ENCODE peak calls at places on chromosomes 7 and 10, in nine cellular contexts. U is iPS DF 6.9, G is right atrium auricular region, L is adrenal gland, P is cardiac muscle cell, J is hepatocyte, H is lower lobe of right lung, S is right cardiac atrium, X is A549. D is an unnamed sample.

GRCh38 chr7:96380111-96380512 is 58.2 kb upstream of the SLC25A13 start:
- DNase-seq in J (no peak), S (no peak), X (no peak), H (no peak), U (no peak), G (no peak), P (no peak), L (no peak), D (no peak)

GRCh38 chr10:86287422-86287793 is 79.2 kb downstream of the GRID1 start:
- DNase-seq in U (no peak), J (no peak), G (peak), P (no peak), S (no peak), X (no peak), L (no peak), H (no peak), D (no peak)

GRCh38 chr7:44276571-44277101 is 48.8 kb downstream of the CAMK2B start:
- DNase-seq in X (no peak), G (no peak), H (peak), L (no peak), J (no peak), U (no peak), S (peak), P (no peak), D (no peak)

GRCh38 chr10:132392184-132392800 is 4.7 kb upstream of the PWWP2B start:
- DNase-seq in U (no peak), L (no peak), S (no peak), X (no peak), G (no peak), H (no peak), P (no peak), J (no peak), D (no peak)

GRCh38 chr7:134375206-134375605 is 58.5 kb upstream of the SLC35B4 start:
- DNase-seq in J (no peak), U (no peak), G (no peak), S (no peak), L (no peak), H (no peak), P (no peak), X (no peak), D (no peak)

GRCh38 chr7:50531401-50531906 is 33.8 kb downstream of the DDC start:
- DNase-seq in L (no peak), H (no peak), X (no peak), S (no peak), P (no peak), J (peak), U (no peak), G (no peak), D (no peak)

GRCh38 chr10:28788252-28788651 is 110.9 kb downstream of the BAMBI start:
- DNase-seq in P (no peak), G (no peak), U (no peak), L (no peak), S (no peak), H (no peak), X (no peak), J (no peak), D (no peak)

GRCh38 chr10:63320683-63321082 is 145.1 kb downstream of the JMJD1C start:
- DNase-seq in S (no peak), H (no peak), L (no peak), P (no peak), X (no peak), G (no peak), J (no peak), U (no peak), D (no peak)

GRCh38 chr7:49158321-49158720 is 234.0 kb downstream of the CDC14C start:
- DNase-seq in H (no peak), L (no peak), U (no peak), S (no peak), P (no peak), J (no peak), G (no peak), X (no peak), D (no peak)

GRCh38 chr7:54839538-54840213 is 80.7 kb upstream of the SEC61G start:
- DNase-seq in J (peak), H (peak), U (peak), X (peak), L (peak), G (peak), S (peak), P (peak), D (no peak)

GRCh38 chr7:128829391-128830166 is 627 bp upstream of the FLNC start:
- DNase-seq in L (no peak), U (no peak), S (no peak), G (no peak), J (peak), P (peak), X (no peak), H (no peak), D (no peak)

GRCh38 chr10:43878386-43878785 is 229.7 kb upstream of the ZNF32 start:
- DNase-seq in X (no peak), U (no peak), H (peak), S (peak), P (no peak), J (no peak), L (no peak), G (peak), D (no peak)

GRCh38 chr7:88072036-88072714 is 138.1 kb downstream of the ADAM22 start:
- DNase-seq in P (no peak), L (no peak), J (no peak), G (no peak), X (no peak), U (no peak), S (no peak), H (no peak), D (no peak)

GRCh38 chr7:157575181-157575580 is 238.4 kb downstream of the DNAJB6 start:
- DNase-seq in P (no peak), L (no peak), S (no peak), G (no peak), H (no peak), X (no peak), U (no peak), J (no peak), D (no peak)

GRCh38 chr10:93468532-93469213 is 13.5 kb downstream of the MYOF start:
- DNase-seq in H (no peak), G (no peak), L (peak), J (peak), P (peak), U (no peak), X (peak), S (no peak), D (peak)

GRCh38 chr7:486216-486743 is 33.4 kb downstream of the PDGFA start:
- DNase-seq in J (no peak), H (peak), G (no peak), S (no peak), U (no peak), P (no peak), L (no peak), X (no peak), D (no peak)

GRCh38 chr7:148142660-148143248 is 447.8 kb upstream of the C7orf33 start:
- DNase-seq in U (peak), L (peak), P (peak), J (peak), H (no peak), G (no peak), S (no peak), X (no peak), D (no peak)

GRCh38 chr7:76076995-76077394 is 29.1 kb downstream of the MDH2 start:
- DNase-seq in G (no peak), L (no peak), P (no peak), H (no peak), S (no peak), U (no peak), J (no peak), X (no peak), D (no peak)

GRCh38 chr10:114244126-114244525 is 5.1 kb downstream of the VWA2 start:
- DNase-seq in H (no peak), U (no peak), P (no peak), S (no peak), G (no peak), X (no peak), L (no peak), J (no peak), D (no peak)

GRCh38 chr10:114245128-114245791 is 6.2 kb downstream of the VWA2 start:
- DNase-seq in S (no peak), X (no peak), P (no peak), L (no peak), U (no peak), H (no peak), G (no peak), J (peak), D (no peak)

GRCh38 chr10:114243661-114244060 is 4.6 kb downstream of the VWA2 start:
- DNase-seq in S (no peak), G (no peak), J (no peak), X (no peak), U (no peak), H (no peak), P (no peak), L (no peak), D (no peak)

GRCh38 chr10:114250246-114250645 is 11.2 kb downstream of the VWA2 start:
- DNase-seq in G (no peak), U (no peak), L (no peak), P (no peak), X (no peak), H (no peak), J (no peak), S (no peak), D (no peak)

GRCh38 chr10:114246679-114247305 is 7.7 kb downstream of the VWA2 start:
- DNase-seq in S (no peak), G (no peak), H (no peak), U (no peak), X (no peak), J (peak), P (no peak), L (no peak), D (no peak)
- H3K27ac ChIP-seq in S (no peak), G (no peak), H (peak), U (no peak), X (no peak), J (peak), P (no peak), L (no peak), D (no peak)

DNA sequence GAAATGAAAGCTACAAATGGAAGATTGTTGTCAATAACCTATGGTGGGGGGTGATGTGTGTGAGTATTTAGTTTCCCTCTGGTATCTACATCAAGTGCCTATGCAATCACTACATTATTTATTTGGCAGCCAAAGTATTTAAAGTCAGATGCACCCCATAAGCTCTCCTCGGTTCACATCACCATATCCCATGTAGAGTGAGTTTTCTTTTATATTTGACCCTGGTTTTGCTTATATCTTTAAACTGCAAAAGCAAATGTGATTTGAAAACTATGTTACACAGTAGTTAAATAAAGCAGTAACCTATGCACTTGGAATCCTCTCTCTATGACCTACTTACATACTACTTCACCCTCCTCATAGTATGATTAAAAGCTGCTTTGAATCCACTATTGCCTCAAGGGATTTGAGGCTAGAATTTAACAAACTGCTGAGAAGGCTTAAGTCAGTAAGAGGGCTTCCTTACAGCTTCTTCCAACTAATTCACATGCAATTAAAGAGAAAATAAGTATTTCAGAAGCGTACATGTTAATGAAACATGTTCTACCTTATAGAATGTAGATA is 2.2 kb upstream of the CELF2 start:
- DNase-seq in L (no peak), H (no peak), P (no peak), G (no peak), J (no peak), U (no peak), X (no peak), S (no peak), D (no peak)
- H3K4me3 ChIP-seq in L (no peak), H (no peak), P (no peak), G (no peak), J (no peak), U (no peak), X (no peak), S (no peak), D (no peak)

DNA sequence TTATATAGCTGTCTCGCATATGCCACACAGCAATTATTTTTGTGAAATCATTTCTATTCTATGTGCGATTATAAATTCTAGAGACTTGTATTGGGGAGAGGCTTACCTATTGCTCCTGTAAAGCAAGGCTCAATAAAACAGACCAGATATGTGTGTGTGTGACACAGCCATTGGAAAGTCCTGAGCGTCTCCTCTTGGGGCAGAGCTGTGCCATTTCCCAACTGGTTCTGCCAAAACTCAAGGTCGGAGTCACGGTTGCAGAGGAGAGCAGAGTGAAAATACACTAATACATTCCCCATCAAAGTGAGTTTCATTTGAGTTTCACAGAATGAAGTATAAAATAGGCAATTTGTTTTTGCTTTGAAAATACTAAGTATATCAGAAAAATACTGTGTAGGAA is 567.4 kb upstream of the FZD8 start:
- DNase-seq in L (no peak), X (no peak), J (no peak), U (no peak), S (no peak), H (no peak), G (no peak), P (no peak), D (no peak)
- H3K27ac ChIP-seq in L (no peak), X (no peak), J (no peak), U (no peak), S (no peak), H (no peak), G (no peak), P (no peak), D (no peak)

DNA sequence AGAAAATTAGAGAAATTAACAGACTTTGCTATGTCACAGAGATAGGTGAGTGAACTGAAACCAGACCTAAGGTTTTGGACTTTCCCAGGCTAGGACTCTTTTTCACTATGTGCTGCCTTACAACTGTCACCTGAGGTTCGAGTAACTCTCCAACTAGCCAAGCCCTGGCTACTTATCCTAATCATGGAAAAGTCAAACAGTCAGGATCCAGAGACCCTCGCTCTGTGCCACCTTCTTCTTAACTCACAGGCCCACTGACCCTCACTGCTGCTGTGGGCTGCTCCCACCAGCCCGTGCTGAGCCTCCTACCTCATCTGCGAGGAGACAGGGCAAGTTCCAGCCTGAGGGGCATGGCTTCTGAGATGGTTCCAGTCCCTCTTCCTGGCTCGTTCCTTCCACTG is 211.4 kb upstream of the KLF14 start:
- DNase-seq in H (no peak), G (no peak), X (no peak), S (no peak), J (no peak), L (no peak), P (no peak), U (no peak), D (no peak)
- H3K4me3 ChIP-seq in H (no peak), G (no peak), X (no peak), S (no peak), J (no peak), L (no peak), P (no peak), U (no peak), D (no peak)

GRCh38 chr7:41573881-41574280 is 129.0 kb downstream of the INHBA start:
- DNase-seq in S (no peak), H (no peak), J (no peak), X (no peak), U (no peak), P (peak), G (no peak), L (no peak), D (no peak)

GRCh38 chr7:41574377-41574776 is 128.5 kb downstream of the INHBA start:
- DNase-seq in X (no peak), L (no peak), G (no peak), S (no peak), H (no peak), P (peak), J (no peak), U (no peak), D (peak)

GRCh38 chr7:41576176-41576575 is 126.7 kb downstream of the INHBA start:
- DNase-seq in X (no peak), U (no peak), S (no peak), H (no peak), P (no peak), L (no peak), J (no peak), G (no peak), D (no peak)

GRCh38 chr7:41570766-41571165 is 132.1 kb downstream of the INHBA start:
- DNase-seq in U (no peak), P (no peak), G (no peak), J (no peak), H (no peak), X (no peak), L (no peak), S (no peak), D (no peak)

DNA sequence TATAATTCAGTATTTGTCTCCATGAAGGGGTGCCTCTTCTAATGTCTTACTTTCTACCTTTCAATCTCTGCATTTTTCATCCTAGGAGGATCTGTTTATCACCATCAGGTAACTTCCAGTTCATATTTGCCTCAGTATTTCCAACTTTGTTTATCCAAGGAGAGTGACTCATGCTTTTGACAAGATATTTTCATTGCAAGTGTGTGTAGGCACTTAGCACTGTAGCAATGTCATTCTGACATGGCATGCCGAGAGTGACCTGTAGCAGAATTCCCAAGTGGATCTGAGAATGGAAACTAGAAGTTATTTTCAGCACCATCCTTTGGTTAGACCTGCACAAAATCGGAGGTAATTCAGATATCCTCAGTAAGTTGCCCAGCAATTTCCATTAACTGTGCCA is 129.9 kb downstream of the INHBA start:
- DNase-seq in S (no peak), P (peak), G (no peak), U (no peak), X (no peak), H (no peak), L (no peak), J (peak), D (no peak)
- H3K27ac ChIP-seq in S (no peak), P (peak), G (no peak), U (no peak), X (no peak), H (no peak), L (no peak), J (no peak), D (no peak)

GRCh38 chr7:149497467-149498261 is at the start of gene ZNF746:
- DNase-seq in H (peak), S (peak), U (peak), J (peak), L (peak), P (peak), X (peak), G (no peak), D (peak)

GRCh38 chr7:149493366-149493765 is 4.2 kb downstream of the ZNF746 start:
- DNase-seq in P (no peak), S (no peak), H (no peak), J (no peak), U (no peak), X (no peak), G (no peak), L (no peak), D (no peak)

GRCh38 chr7:149494738-149495368 is 2.8 kb downstream of the ZNF746 start:
- DNase-seq in L (no peak), P (peak), S (no peak), X (no peak), J (no peak), G (no peak), U (no peak), H (no peak), D (peak)

GRCh38 chr7:149496642-149497391 is 792 bp downstream of the ZNF746 start:
- DNase-seq in G (no peak), X (no peak), S (peak), H (peak), P (peak), J (peak), U (no peak), L (peak), D (no peak)

GRCh38 chr7:149495785-149496641 is 1.6 kb downstream of the ZNF746 start:
- DNase-seq in H (peak), J (peak), G (peak), S (peak), U (no peak), L (peak), P (peak), X (no peak), D (peak)
- H3K4me3 ChIP-seq in H (peak), J (peak), G (peak), S (peak), U (no peak), L (peak), P (peak), X (peak), D (peak)

D was measured in AG04450.